ENCODE peak calls at places on chromosomes 6 and 20, in five cellular contexts. One of them, this sample, is unnamed. For H3K4me1, the result is how much of the 10 kb centered on the place peaks cover.

GRCh38 chr20:41425180-41425884 is 58.7 kb upstream of the EMILIN3 start:
- DNase-seq in HepG2: peak
- DNase-seq in adrenal gland: no peak
- DNase-seq in heart left ventricle: no peak
- DNase-seq in spleen: no peak
- DNase-seq in this sample: no peak

GRCh38 chr6:43973351-43973750 is 153.9 kb downstream of the MRPL14 start:
- DNase-seq in HepG2: no peak
- DNase-seq in adrenal gland: peak
- DNase-seq in heart left ventricle: no peak
- DNase-seq in spleen: no peak
- DNase-seq in this sample: no peak

GRCh38 chr6:166626177-166627038 is 643 bp downstream of the RPS6KA2 start:
- DNase-seq in HepG2: no peak
- DNase-seq in adrenal gland: no peak
- DNase-seq in heart left ventricle: peak
- DNase-seq in spleen: peak
- DNase-seq in this sample: no peak

GRCh38 chr6:169452869-169453186 is 199.2 kb upstream of the THBS2 start:
- DNase-seq in HepG2: no peak
- DNase-seq in adrenal gland: no peak
- DNase-seq in heart left ventricle: no peak
- DNase-seq in spleen: no peak
- DNase-seq in this sample: peak

GRCh38 chr6:4906942-4907300 is 96.9 kb downstream of the RPP40 start:
- DNase-seq in HepG2: no peak
- DNase-seq in adrenal gland: no peak
- DNase-seq in heart left ventricle: no peak
- DNase-seq in spleen: no peak
- DNase-seq in this sample: no peak

GRCh38 chr20:58523072-58523681 is 8.0 kb upstream of the APCDD1L start:
- DNase-seq in HepG2: no peak
- DNase-seq in adrenal gland: no peak
- DNase-seq in heart left ventricle: no peak
- DNase-seq in spleen: no peak
- DNase-seq in this sample: no peak

GRCh38 chr6:144417686-144418085 is 132.6 kb downstream of the UTRN start:
- DNase-seq in HepG2: no peak
- DNase-seq in adrenal gland: no peak
- DNase-seq in heart left ventricle: no peak
- DNase-seq in spleen: no peak
- DNase-seq in this sample: no peak

GRCh38 chr6:15350386-15351083 is 104.7 kb downstream of the JARID2 start:
- DNase-seq in HepG2: no peak
- DNase-seq in adrenal gland: no peak
- DNase-seq in heart left ventricle: no peak
- DNase-seq in spleen: no peak
- DNase-seq in this sample: no peak

GRCh38 chr20:41719151-41719550 is 101.0 kb upstream of the CHD6 start:
- DNase-seq in HepG2: no peak
- DNase-seq in adrenal gland: no peak
- DNase-seq in heart left ventricle: no peak
- DNase-seq in spleen: no peak
- DNase-seq in this sample: no peak

GRCh38 chr20:46022411-46023147 is 6.4 kb upstream of the SLC12A5 start:
- DNase-seq in HepG2: peak
- DNase-seq in adrenal gland: peak
- DNase-seq in heart left ventricle: peak
- DNase-seq in spleen: peak
- DNase-seq in this sample: peak

GRCh38 chr20:60266184-60266823 is 308.1 kb downstream of the CDH26 start:
- DNase-seq in HepG2: no peak
- DNase-seq in adrenal gland: no peak
- DNase-seq in heart left ventricle: no peak
- DNase-seq in spleen: no peak
- DNase-seq in this sample: no peak

DNA sequence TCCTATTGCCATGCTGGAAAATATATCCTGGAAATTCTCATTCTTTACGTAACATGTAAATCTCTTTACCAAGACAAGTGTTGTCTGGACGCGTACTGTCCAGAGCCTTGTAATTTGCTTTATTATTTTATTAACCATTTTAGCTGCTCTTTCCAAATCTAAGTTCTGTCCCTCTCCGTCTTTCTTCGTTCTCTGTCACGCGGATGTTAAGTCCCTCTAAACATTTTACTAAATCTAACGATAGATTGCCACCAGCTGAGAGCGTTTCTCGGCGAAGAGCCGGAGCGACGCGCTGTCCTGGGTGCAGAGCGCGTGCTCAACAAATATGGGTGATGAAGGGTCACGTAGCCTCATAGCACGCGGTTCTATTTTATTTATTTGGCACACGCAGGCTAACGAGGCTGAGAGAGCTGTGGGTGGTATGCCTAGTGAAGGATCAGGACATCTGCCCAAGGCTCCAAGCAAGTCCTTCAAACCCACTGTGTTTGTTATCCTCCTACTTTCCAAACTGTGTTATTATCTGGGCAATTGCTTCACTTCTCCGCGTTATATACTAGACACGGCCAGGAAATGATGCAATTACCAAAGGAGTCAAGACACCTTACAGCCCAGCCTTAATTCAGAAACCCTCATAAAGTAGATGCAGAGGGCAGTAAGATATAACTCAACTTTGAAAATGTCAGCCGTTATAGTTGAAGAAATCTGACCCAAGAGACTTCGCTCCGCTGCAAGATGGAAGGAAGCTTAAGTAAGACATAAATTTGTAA is 10.0 kb upstream of the NCOA7 start:
- DNase-seq in HepG2: peak
- DNase-seq in adrenal gland: peak
- DNase-seq in heart left ventricle: peak
- DNase-seq in spleen: peak
- DNase-seq in this sample: peak
- TF ChIP-seq POLR2A in HepG2: peak
- TF ChIP-seq POLR2A in adrenal gland: no peak
- TF ChIP-seq POLR2A in heart left ventricle: no peak
- TF ChIP-seq POLR2A in spleen: no peak
- TF ChIP-seq POLR2A in this sample: peak

GRCh38 chr6:1585669-1586049 is 24.1 kb upstream of the FOXC1 start:
- DNase-seq in HepG2: no peak
- DNase-seq in adrenal gland: no peak
- DNase-seq in heart left ventricle: no peak
- DNase-seq in spleen: no peak
- DNase-seq in this sample: no peak

GRCh38 chr6:1587546-1587945 is 22.2 kb upstream of the FOXC1 start:
- DNase-seq in HepG2: no peak
- DNase-seq in adrenal gland: no peak
- DNase-seq in heart left ventricle: no peak
- DNase-seq in spleen: no peak
- DNase-seq in this sample: no peak

GRCh38 chr6:1586256-1586655 is 23.5 kb upstream of the FOXC1 start:
- DNase-seq in HepG2: no peak
- DNase-seq in adrenal gland: no peak
- DNase-seq in heart left ventricle: no peak
- DNase-seq in spleen: no peak
- DNase-seq in this sample: no peak

GRCh38 chr6:1584996-1585668 is 24.6 kb upstream of the FOXC1 start:
- DNase-seq in HepG2: no peak
- DNase-seq in adrenal gland: no peak
- DNase-seq in heart left ventricle: no peak
- DNase-seq in spleen: no peak
- DNase-seq in this sample: no peak

GRCh38 chr6:1586861-1587450 is 22.8 kb upstream of the FOXC1 start:
- DNase-seq in HepG2: no peak
- DNase-seq in adrenal gland: no peak
- DNase-seq in heart left ventricle: no peak
- DNase-seq in spleen: no peak
- DNase-seq in this sample: no peak
- H3K4me3 ChIP-seq in HepG2: no peak
- H3K4me3 ChIP-seq in adrenal gland: no peak
- H3K4me3 ChIP-seq in heart left ventricle: no peak
- H3K4me3 ChIP-seq in spleen: no peak
- H3K4me3 ChIP-seq in this sample: no peak

GRCh38 chr20:49706548-49707517 is 6.8 kb downstream of the B4GALT5 start:
- DNase-seq in HepG2: no peak
- DNase-seq in adrenal gland: no peak
- DNase-seq in heart left ventricle: no peak
- DNase-seq in spleen: no peak
- DNase-seq in this sample: no peak
- H3K4me1 ChIP-seq in HepG2: half or more
- H3K4me1 ChIP-seq in adrenal gland: half or more
- H3K4me1 ChIP-seq in heart left ventricle: half or more
- H3K4me1 ChIP-seq in spleen: half or more
- H3K4me1 ChIP-seq in this sample: under half

GRCh38 chr20:49936153-49937022 is at the start of gene RNF114:
- DNase-seq in HepG2: peak
- DNase-seq in adrenal gland: peak
- DNase-seq in heart left ventricle: peak
- DNase-seq in spleen: peak
- DNase-seq in this sample: peak
- TF ChIP-seq POLR2A in HepG2: peak
- TF ChIP-seq POLR2A in adrenal gland: peak
- TF ChIP-seq POLR2A in heart left ventricle: peak
- TF ChIP-seq POLR2A in spleen: peak
- TF ChIP-seq POLR2A in this sample: peak

GRCh38 chr6:116564296-116564695 is 7.0 kb upstream of the RWDD1 start:
- DNase-seq in HepG2: no peak
- DNase-seq in adrenal gland: no peak
- DNase-seq in heart left ventricle: no peak
- DNase-seq in spleen: no peak
- DNase-seq in this sample: no peak

GRCh38 chr6:116563830-116564229 is 7.5 kb upstream of the RWDD1 start:
- DNase-seq in HepG2: no peak
- DNase-seq in adrenal gland: no peak
- DNase-seq in heart left ventricle: no peak
- DNase-seq in spleen: peak
- DNase-seq in this sample: no peak

GRCh38 chr6:116568111-116568510 is 3.2 kb upstream of the RWDD1 start:
- DNase-seq in HepG2: no peak
- DNase-seq in adrenal gland: no peak
- DNase-seq in heart left ventricle: no peak
- DNase-seq in spleen: no peak
- DNase-seq in this sample: no peak

GRCh38 chr6:116562614-116563013 is 8.7 kb upstream of the RWDD1 start:
- DNase-seq in HepG2: no peak
- DNase-seq in adrenal gland: no peak
- DNase-seq in heart left ventricle: no peak
- DNase-seq in spleen: no peak
- DNase-seq in this sample: no peak

DNA sequence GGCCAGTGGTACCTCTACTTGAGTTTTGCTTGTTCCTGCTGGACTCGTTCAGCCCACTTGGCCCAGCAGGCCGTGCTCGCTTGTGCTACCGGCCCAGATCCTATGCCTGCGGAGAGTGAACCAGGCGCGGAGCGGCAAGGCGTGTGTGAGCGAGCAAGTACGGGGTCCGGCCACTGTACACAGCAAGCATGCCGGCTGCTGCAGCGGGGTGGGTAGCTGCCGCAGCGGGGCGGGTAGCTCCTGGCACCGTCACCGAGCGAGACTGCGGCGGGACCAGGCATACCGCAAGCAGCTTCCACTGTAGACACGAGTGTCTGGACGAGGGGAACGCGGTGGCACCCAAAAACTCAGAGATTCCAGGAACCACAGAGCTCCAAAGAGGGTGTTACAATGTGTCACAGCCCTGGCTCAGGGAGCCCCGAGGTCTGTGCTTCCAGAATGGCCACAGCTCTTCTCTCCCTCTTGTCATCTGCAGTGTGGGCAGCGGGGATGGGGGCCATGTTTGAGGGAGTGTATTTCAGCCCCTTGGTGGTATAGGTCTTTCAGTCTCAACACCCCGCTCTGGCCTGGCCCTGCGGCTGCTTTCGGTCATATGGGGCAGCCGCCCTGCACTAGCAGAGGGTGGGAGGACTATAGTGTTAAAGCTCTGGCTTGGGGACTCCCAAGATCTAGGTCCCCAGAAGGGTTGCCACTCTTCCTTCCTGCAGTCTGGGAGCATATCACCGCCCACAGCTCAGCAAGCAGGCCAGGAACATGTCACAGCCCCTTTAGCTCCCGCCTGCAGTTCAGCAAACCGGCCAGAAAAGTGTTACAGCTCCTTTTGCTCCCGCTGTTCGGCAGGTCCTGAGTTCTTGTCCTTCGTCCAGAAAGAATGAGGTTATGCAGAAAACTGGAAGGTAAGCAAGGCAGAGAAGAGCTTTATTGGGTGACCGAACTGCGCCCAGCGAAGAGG is 6.1 kb upstream of the RWDD1 start:
- DNase-seq in HepG2: no peak
- DNase-seq in adrenal gland: no peak
- DNase-seq in heart left ventricle: peak
- DNase-seq in spleen: peak
- DNase-seq in this sample: no peak
- H3K4me3 ChIP-seq in HepG2: peak
- H3K4me3 ChIP-seq in adrenal gland: no peak
- H3K4me3 ChIP-seq in heart left ventricle: no peak
- H3K4me3 ChIP-seq in spleen: peak
- H3K4me3 ChIP-seq in this sample: no peak

GRCh38 chr20:19992996-19993908 is 23.9 kb upstream of the NAA20 start:
- DNase-seq in HepG2: peak
- DNase-seq in adrenal gland: peak
- DNase-seq in heart left ventricle: peak
- DNase-seq in spleen: no peak
- DNase-seq in this sample: no peak
- H3K4me1 ChIP-seq in HepG2: under half
- H3K4me1 ChIP-seq in adrenal gland: half or more
- H3K4me1 ChIP-seq in heart left ventricle: half or more
- H3K4me1 ChIP-seq in spleen: half or more
- H3K4me1 ChIP-seq in this sample: under half

GRCh38 chr6:133198725-133199124 is 42.4 kb upstream of the EYA4 start:
- DNase-seq in HepG2: no peak
- DNase-seq in adrenal gland: no peak
- DNase-seq in heart left ventricle: no peak
- DNase-seq in spleen: no peak
- DNase-seq in this sample: no peak
- TF ChIP-seq POLR2A in HepG2: no peak
- TF ChIP-seq POLR2A in adrenal gland: no peak
- TF ChIP-seq POLR2A in heart left ventricle: no peak
- TF ChIP-seq POLR2A in spleen: no peak
- TF ChIP-seq POLR2A in this sample: no peak

DNA sequence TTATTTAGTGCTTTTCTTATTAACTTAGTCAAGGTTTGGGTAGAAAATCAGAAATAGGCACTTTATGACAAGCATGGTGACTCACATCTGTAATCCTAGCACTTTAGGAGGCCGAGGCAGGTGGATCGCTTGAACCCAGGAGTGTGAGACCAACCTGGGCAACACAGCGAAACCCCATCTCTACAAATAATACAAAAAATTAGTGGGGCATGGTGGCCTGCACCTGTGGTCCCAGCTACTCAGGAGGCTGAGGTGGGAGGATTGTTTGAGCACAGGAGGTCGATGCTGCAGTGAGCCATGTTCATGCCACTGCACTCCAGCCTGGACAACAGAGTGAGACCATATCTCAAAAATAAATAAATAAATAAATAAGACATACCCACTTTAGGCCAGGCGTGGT is 51.3 kb upstream of the THEMIS start:
- DNase-seq in HepG2: no peak
- DNase-seq in adrenal gland: no peak
- DNase-seq in heart left ventricle: no peak
- DNase-seq in spleen: no peak
- DNase-seq in this sample: no peak
- H3K4me3 ChIP-seq in HepG2: no peak
- H3K4me3 ChIP-seq in adrenal gland: no peak
- H3K4me3 ChIP-seq in heart left ventricle: no peak
- H3K4me3 ChIP-seq in spleen: no peak
- H3K4me3 ChIP-seq in this sample: no peak

GRCh38 chr6:167669870-167670802 is 156.6 kb upstream of the AFDN start:
- DNase-seq in HepG2: no peak
- DNase-seq in adrenal gland: no peak
- DNase-seq in heart left ventricle: no peak
- DNase-seq in spleen: peak
- DNase-seq in this sample: no peak
- H3K4me1 ChIP-seq in HepG2: half or more
- H3K4me1 ChIP-seq in adrenal gland: under half
- H3K4me1 ChIP-seq in heart left ventricle: under half
- H3K4me1 ChIP-seq in spleen: under half
- H3K4me1 ChIP-seq in this sample: under half

This sample was measured in uterus.